ENCODE peak calls at places on chromosome 2, in seven cellular contexts. M is adrenal gland; V is CD8-positive, alpha-beta T cell; T is brain microvascular endothelial cell; N is heart left ventricle; K is tibial artery; Z is suprapubic skin. Q is an unnamed sample.

GRCh38 chr2:15388406-15389325 is 172.5 kb downstream of the NBAS start:
- DNase-seq in T (no peak), N (no peak), K (no peak), V (no peak), M (no peak), Z (no peak), Q (no peak)

GRCh38 chr2:84223191-84223590 is 235.9 kb downstream of the SUCLG1 start:
- DNase-seq in K (no peak), T (peak), N (no peak), Z (no peak), M (no peak), V (no peak), Q (no peak)

GRCh38 chr2:17083902-17084301 is 418.3 kb upstream of the CYRIA start:
- DNase-seq in V (no peak), T (peak), M (no peak), Z (no peak), N (no peak), K (no peak), Q (no peak)

GRCh38 chr2:152326710-152327109 is 8.3 kb upstream of the FMNL2 start:
- DNase-seq in M (no peak), K (no peak), Z (no peak), T (no peak), V (no peak), N (no peak), Q (no peak)

GRCh38 chr2:112821682-112822081 is 14.9 kb downstream of the IL1B start:
- DNase-seq in T (no peak), K (no peak), Z (no peak), N (no peak), V (no peak), M (no peak), Q (no peak)

GRCh38 chr2:95179451-95179850 is 13.8 kb downstream of the ZNF2 start:
- DNase-seq in Z (no peak), T (no peak), N (peak), M (peak), K (no peak), V (no peak), Q (no peak)

GRCh38 chr2:134234535-134234934 is 19.3 kb upstream of the MGAT5 start:
- DNase-seq in Z (no peak), T (no peak), M (no peak), V (no peak), N (no peak), K (no peak), Q (no peak)

GRCh38 chr2:7685342-7686015 is 768.3 kb downstream of the RNF144A start:
- DNase-seq in T (peak), K (no peak), V (no peak), M (no peak), Z (no peak), N (no peak), Q (no peak)

GRCh38 chr2:178859760-178860159 is 52.5 kb upstream of the TTN start:
- DNase-seq in Z (no peak), T (no peak), N (peak), K (no peak), V (no peak), M (no peak), Q (no peak)

GRCh38 chr2:232321156-232321816 is 57.3 kb upstream of the ALPP start:
- DNase-seq in V (peak), N (no peak), M (no peak), Z (no peak), K (peak), T (no peak), Q (peak)

GRCh38 chr2:88955607-88956006 is 264.1 kb downstream of the RPIA start:
- DNase-seq in N (no peak), V (no peak), T (no peak), K (no peak), Z (no peak), M (no peak), Q (no peak)

GRCh38 chr2:184336688-184337087 is 261.6 kb upstream of the ZNF804A start:
- DNase-seq in K (no peak), V (no peak), Z (no peak), M (no peak), N (no peak), T (no peak), Q (no peak)

GRCh38 chr2:85430780-85431601 is 12.5 kb downstream of the SH2D6 start:
- DNase-seq in M (no peak), V (no peak), Z (no peak), N (no peak), K (peak), T (no peak), Q (no peak)

GRCh38 chr2:36416370-36417165 is 61.0 kb downstream of the CRIM1 start:
- DNase-seq in V (no peak), Z (no peak), T (no peak), N (no peak), M (no peak), K (no peak), Q (no peak)

GRCh38 chr2:105600949-105601708 is 143.6 kb upstream of the NCK2 start:
- DNase-seq in N (no peak), V (no peak), K (no peak), Z (no peak), M (no peak), T (no peak), Q (no peak)

GRCh38 chr2:24124003-24124585 is 825 bp downstream of the FAM228B start:
- DNase-seq in K (no peak), Z (no peak), N (no peak), M (no peak), V (no peak), T (peak), Q (no peak)

GRCh38 chr2:40041983-40042382 is 262.9 kb upstream of the THUMPD2 start:
- DNase-seq in M (no peak), Z (no peak), V (no peak), K (no peak), N (no peak), T (peak), Q (no peak)

GRCh38 chr2:179486969-179487752 is 222.5 kb upstream of the SESTD1 start:
- DNase-seq in Z (no peak), V (no peak), N (no peak), M (no peak), K (no peak), T (no peak), Q (no peak)

GRCh38 chr2:10454505-10454904 is 6.4 kb upstream of the ODC1 start:
- DNase-seq in N (peak), M (no peak), K (peak), Z (no peak), T (no peak), V (no peak), Q (no peak)

GRCh38 chr2:132392211-132392610 is 24.4 kb upstream of the GPR39 start:
- DNase-seq in M (no peak), K (no peak), Z (no peak), T (no peak), V (no peak), N (no peak), Q (no peak)

GRCh38 chr2:65320042-65320711 is 92.5 kb downstream of the ACTR2 start:
- DNase-seq in V (no peak), Z (no peak), K (no peak), T (peak), N (peak), M (peak), Q (no peak)

GRCh38 chr2:239249048-239249447 is 151.8 kb downstream of the HDAC4 start:
- DNase-seq in Z (peak), N (no peak), M (peak), T (no peak), K (peak), V (no peak), Q (peak)

GRCh38 chr2:222548997-222549396 is 106.9 kb downstream of the FARSB start:
- DNase-seq in V (no peak), K (no peak), N (no peak), T (no peak), Z (no peak), M (no peak), Q (no peak)

GRCh38 chr2:166382-166781 is 97.5 kb downstream of the SH3YL1 start:
- DNase-seq in K (no peak), M (no peak), N (no peak), Z (no peak), T (no peak), V (no peak), Q (no peak)

GRCh38 chr2:121297217-121297830 is 12.3 kb upstream of the TFCP2L1 start:
- DNase-seq in M (peak), N (no peak), K (no peak), Z (no peak), V (no peak), T (peak), Q (peak)

GRCh38 chr2:111184725-111185495 is 64.2 kb downstream of the BCL2L11 start:
- DNase-seq in K (peak), N (no peak), V (no peak), Z (no peak), T (no peak), M (no peak), Q (no peak)

DNA sequence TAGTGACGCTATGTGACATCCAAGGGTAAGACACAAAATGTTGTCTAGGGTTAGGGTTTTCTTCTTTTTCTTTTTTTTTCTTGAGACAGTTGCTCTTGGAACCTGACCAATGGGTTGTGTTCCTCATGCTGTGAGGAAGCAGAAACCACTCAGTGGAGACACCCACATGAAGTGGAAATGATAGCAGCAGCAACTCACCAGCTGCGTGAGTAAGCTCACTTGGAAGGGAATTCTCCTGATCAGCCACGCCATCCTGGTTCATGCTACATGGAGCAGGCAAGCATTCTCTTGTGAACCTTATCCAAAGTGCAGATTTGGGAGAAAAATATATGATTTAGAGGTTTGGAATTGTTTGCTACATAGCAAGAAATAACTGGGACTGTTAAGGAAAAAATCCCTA is 863.7 kb downstream of the EPHA4 start:
- DNase-seq in M (no peak), K (no peak), T (peak), N (no peak), Z (no peak), V (no peak), Q (no peak)
- H3K27ac ChIP-seq in M (no peak), K (no peak), T (no peak), N (no peak), Z (no peak), V (no peak), Q (no peak)

GRCh38 chr2:42792087-42792582 is 248 bp downstream of the HAAO start:
- DNase-seq in M (no peak), N (no peak), K (no peak), V (no peak), Z (no peak), T (no peak), Q (no peak)
- H3K4me3 ChIP-seq in M (peak), N (peak), K (peak), V (peak), Z (peak), T (peak), Q (peak)

DNA sequence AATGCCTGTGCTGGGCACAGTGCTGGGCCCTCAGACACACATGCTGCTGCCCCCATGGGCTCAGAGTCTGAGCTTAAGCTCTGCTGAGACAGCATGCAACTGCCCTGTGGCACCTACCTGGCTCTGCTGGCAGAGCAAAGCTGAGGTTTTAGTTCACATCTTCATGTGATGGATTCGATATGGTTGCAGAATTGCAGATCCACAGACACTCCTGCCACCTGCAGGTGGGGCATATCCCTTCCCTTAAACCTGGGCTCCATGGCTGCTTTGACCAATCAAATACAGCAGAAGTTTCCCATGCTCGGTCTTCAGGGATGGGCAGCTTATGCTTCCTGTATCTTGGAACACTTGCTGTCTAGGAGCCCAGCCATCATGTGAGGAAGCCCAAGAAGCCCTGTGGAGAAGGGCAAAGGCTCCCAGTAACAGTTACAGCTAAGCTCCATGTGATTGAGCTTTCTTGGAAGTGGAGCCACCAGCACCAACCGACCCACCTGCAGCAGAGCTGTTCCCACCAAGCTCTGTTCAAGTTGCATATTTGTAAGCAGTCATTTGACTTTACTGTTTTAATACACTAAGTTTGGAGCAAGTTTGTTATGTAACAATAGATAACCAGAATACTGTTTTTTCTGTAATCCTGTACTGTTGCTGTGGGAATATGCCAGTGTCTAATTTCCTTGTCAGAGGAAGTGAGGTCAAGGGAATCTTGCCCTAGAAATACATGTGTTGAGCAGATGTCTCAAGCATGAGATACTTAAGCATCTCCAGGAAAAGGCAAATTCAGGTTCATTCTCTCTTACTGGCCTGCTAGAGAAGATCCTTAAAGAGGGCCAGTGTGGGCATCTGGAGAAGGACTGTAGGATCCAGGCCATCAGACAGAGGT is 79.3 kb downstream of the SH3RF3 start:
- DNase-seq in V (no peak), T (no peak), Z (no peak), M (peak), N (no peak), K (no peak), Q (no peak)
- TF ChIP-seq CTCF in V (no peak), T (peak), Z (no peak), M (no peak), N (no peak), K (no peak), Q (no peak)

GRCh38 chr2:200255549-200255948 is 50.9 kb upstream of the SPATS2L start:
- DNase-seq in T (no peak), Z (no peak), K (no peak), M (no peak), V (no peak), N (no peak), Q (no peak)

GRCh38 chr2:200254788-200255187 is 51.7 kb upstream of the SPATS2L start:
- DNase-seq in Z (no peak), K (no peak), T (no peak), M (no peak), N (no peak), V (no peak), Q (no peak)

GRCh38 chr2:200257570-200257969 is 48.9 kb upstream of the SPATS2L start:
- DNase-seq in V (no peak), Z (no peak), N (no peak), T (no peak), K (no peak), M (no peak), Q (no peak)

GRCh38 chr2:200253631-200254030 is 52.9 kb upstream of the SPATS2L start:
- DNase-seq in N (no peak), M (no peak), K (no peak), Z (no peak), T (peak), V (no peak), Q (no peak)

GRCh38 chr2:200252661-200253067 is 53.8 kb upstream of the SPATS2L start:
- DNase-seq in Z (peak), N (no peak), K (no peak), V (no peak), M (no peak), T (peak), Q (no peak)
- H3K27ac ChIP-seq in Z (no peak), N (no peak), K (no peak), V (no peak), M (no peak), T (peak), Q (no peak)

GRCh38 chr2:191758420-191759199 is 80.7 kb downstream of the NABP1 start:
- DNase-seq in K (no peak), T (peak), M (peak), N (no peak), Z (no peak), V (peak), Q (no peak)
- H3K4me3 ChIP-seq in K (no peak), T (no peak), M (peak), N (no peak), Z (no peak), V (no peak), Q (no peak)

DNA sequence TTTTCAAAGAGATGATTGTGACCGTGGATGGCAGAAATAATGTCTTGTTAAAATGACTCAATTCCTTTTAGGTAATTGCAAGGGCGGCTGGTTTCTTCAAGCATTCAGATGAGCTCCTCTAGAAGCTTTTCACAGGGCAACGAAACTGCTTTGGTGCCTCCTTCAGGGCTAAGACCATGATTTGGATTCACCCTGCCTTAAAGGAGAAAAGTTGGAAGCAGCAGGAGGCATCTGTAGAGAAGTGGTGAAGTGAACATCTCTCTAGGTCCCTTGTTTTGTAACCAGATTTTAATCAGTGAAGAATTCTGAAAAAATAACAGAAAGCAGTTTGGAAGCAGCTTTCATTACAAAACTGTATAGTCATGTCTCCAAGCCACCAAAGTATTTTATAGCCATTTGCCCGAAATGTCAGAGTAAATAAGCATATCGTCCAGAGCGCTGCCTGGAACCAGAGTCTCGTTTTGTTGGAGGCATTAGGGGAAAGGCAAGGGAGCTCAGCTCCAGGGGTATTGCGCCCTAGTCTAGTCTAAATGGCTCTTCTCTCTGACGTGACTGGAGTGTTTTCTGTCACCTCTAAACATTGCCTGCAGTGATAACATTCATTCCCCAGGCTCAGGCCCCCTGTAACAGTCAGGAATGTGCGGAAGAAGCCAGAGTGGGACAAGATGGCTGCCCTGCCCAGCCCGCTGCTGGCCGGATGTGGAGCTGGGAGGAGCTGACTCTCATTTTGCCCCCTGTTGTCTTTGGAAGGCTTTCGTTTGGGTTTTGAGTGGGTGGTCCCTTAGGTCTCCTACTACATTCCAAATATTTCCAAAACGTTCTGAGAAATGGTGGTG is 57.9 kb upstream of the ITGB6 start:
- DNase-seq in T (no peak), M (no peak), V (no peak), N (no peak), Z (no peak), K (no peak), Q (no peak)
- TF ChIP-seq CTCF in T (no peak), M (no peak), V (no peak), N (no peak), Z (no peak), K (no peak), Q (no peak)

GRCh38 chr2:128324008-128324896 is 5.6 kb upstream of the HS6ST1 start:
- DNase-seq in V (no peak), Z (peak), M (no peak), K (no peak), T (no peak), N (no peak), Q (peak)

GRCh38 chr2:128321421-128321775 is 2.7 kb upstream of the HS6ST1 start:
- DNase-seq in Z (peak), T (no peak), M (peak), N (peak), K (peak), V (no peak), Q (peak)

GRCh38 chr2:128323501-128323931 is 4.8 kb upstream of the HS6ST1 start:
- DNase-seq in T (no peak), Z (peak), N (no peak), K (no peak), M (no peak), V (no peak), Q (peak)

GRCh38 chr2:128321784-128322650 is 3.3 kb upstream of the HS6ST1 start:
- DNase-seq in K (peak), M (peak), N (peak), V (peak), T (peak), Z (peak), Q (peak)

GRCh38 chr2:128322651-128323491 is 4.2 kb upstream of the HS6ST1 start:
- DNase-seq in Z (peak), M (peak), V (no peak), N (no peak), T (no peak), K (peak), Q (peak)
- H3K27ac ChIP-seq in Z (peak), M (peak), V (no peak), N (peak), T (peak), K (peak), Q (peak)

GRCh38 chr2:12507295-12507694 is 209.4 kb upstream of the TRIB2 start:
- DNase-seq in V (no peak), N (no peak), T (no peak), M (peak), Z (no peak), K (no peak), Q (no peak)

GRCh38 chr2:12504443-12504842 is 212.3 kb upstream of the TRIB2 start:
- DNase-seq in T (peak), Z (no peak), K (no peak), M (no peak), N (no peak), V (no peak), Q (no peak)

GRCh38 chr2:12502759-12503158 is 214.0 kb upstream of the TRIB2 start:
- DNase-seq in N (no peak), Z (no peak), V (no peak), K (no peak), T (no peak), M (no peak), Q (no peak)

GRCh38 chr2:12510070-12510469 is 206.7 kb upstream of the TRIB2 start:
- DNase-seq in T (no peak), Z (no peak), V (no peak), N (no peak), K (no peak), M (no peak), Q (no peak)

GRCh38 chr2:12506846-12507245 is 209.9 kb upstream of the TRIB2 start:
- DNase-seq in Z (no peak), M (no peak), K (no peak), V (no peak), T (no peak), N (no peak), Q (no peak)
- H3K4me3 ChIP-seq in Z (no peak), M (no peak), K (no peak), V (no peak), T (no peak), N (no peak), Q (no peak)

DNA sequence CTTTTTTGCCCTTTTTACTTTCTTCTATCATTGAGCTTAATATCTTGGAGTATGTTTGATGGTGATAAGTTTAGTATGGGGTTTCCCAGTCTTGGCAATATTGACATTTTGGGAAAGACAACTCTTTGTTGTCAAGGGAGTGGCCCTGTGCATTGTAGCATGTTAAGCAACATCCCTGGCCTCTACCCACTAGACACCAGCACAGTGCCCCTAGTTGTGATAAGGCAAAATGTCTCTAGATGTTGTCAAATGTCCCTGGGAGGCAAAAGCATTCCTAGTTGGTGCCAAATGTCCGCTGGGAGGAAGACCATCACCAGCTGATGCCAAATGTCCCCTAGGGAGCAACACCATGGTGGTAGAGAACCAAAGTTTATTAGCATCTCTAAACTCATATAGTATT is 28.2 kb downstream of the GULP1 start:
- DNase-seq in K (no peak), V (no peak), M (no peak), N (no peak), T (no peak), Z (no peak), Q (no peak)
- TF ChIP-seq CTCF in K (no peak), V (no peak), M (no peak), N (no peak), T (peak), Z (no peak), Q (no peak)

GRCh38 chr2:20514596-20515269 is 67.9 kb downstream of the RHOB start:
- DNase-seq in N (peak), K (peak), T (peak), M (no peak), Z (peak), V (no peak), Q (no peak)
- H3K27ac ChIP-seq in N (peak), K (peak), T (peak), M (no peak), Z (peak), V (no peak), Q (no peak)